ENCODE peak calls at places on chromosomes 4 and X, in four cellular contexts. W is IMR-90, S is endothelial cell of umbilical vein, Q is K562. D is an unnamed sample.

GRCh38 chr4:75547647-75548387 is 8.0 kb upstream of the ODAPH start:
- DNase-seq in Q (peak), S (no peak), W (peak), D (no peak)

GRCh38 chr4:176583278-176583677 is 209.4 kb downstream of the VEGFC start:
- DNase-seq in Q (no peak), S (no peak), W (no peak), D (no peak)

GRCh38 chrX:21837056-21837455 is 2.4 kb upstream of the MBTPS2 start:
- DNase-seq in W (no peak), Q (no peak), S (no peak), D (no peak)

GRCh38 chr4:61517144-61517543 is 317.0 kb downstream of the ADGRL3 start:
- DNase-seq in W (no peak), S (no peak), Q (no peak), D (no peak)

GRCh38 chr4:119540249-119540648 is 88.4 kb downstream of the PDE5A start:
- DNase-seq in W (peak), S (no peak), Q (no peak), D (no peak)

GRCh38 chr4:119490335-119490734 is 138.3 kb downstream of the PDE5A start:
- DNase-seq in Q (no peak), W (peak), S (peak), D (no peak)

GRCh38 chrX:56728321-56728720 is 722 bp upstream of the NBDY start:
- DNase-seq in W (no peak), S (no peak), Q (no peak), D (no peak)

GRCh38 chr4:99324978-99325377 is 3.8 kb upstream of the ADH1B start:
- DNase-seq in W (peak), S (no peak), Q (no peak), D (no peak)

GRCh38 chr4:76764251-76764650 is 133.7 kb downstream of the SOWAHB start:
- DNase-seq in Q (no peak), W (peak), S (peak), D (no peak)

GRCh38 chr4:48178931-48179330 is 44.9 kb upstream of the TXK start:
- DNase-seq in Q (no peak), S (no peak), W (no peak), D (no peak)

GRCh38 chr4:186144180-186144579 is 39.7 kb downstream of the FAM149A start:
- DNase-seq in S (peak), Q (no peak), W (peak), D (no peak)

GRCh38 chr4:14157262-14157661 is 529.7 kb upstream of the BOD1L1 start:
- DNase-seq in S (no peak), W (no peak), Q (no peak), D (no peak)

GRCh38 chrX:47831788-47832187 is 4.9 kb upstream of the ZNF81 start:
- DNase-seq in S (peak), W (peak), Q (peak), D (no peak)

GRCh38 chrX:106955004-106955772 is 35.0 kb downstream of the CLDN2 start:
- DNase-seq in Q (no peak), S (no peak), W (peak), D (no peak)

GRCh38 chr4:174579421-174579820 is 57.1 kb upstream of the HPGD start:
- DNase-seq in S (no peak), Q (no peak), W (no peak), D (no peak)

GRCh38 chr4:186699298-186699697 is 24.4 kb downstream of the FAT1 start:
- DNase-seq in S (no peak), W (peak), Q (no peak), D (no peak)

GRCh38 chr4:77465271-77465670 is 140.3 kb upstream of the CXCL13 start:
- DNase-seq in W (no peak), Q (no peak), S (no peak), D (no peak)

GRCh38 chrX:118116308-118117068 is at the start of gene KLHL13:
- DNase-seq in S (peak), Q (peak), W (peak), D (no peak)

GRCh38 chr4:42271096-42271495 is 118.6 kb upstream of the BEND4 start:
- DNase-seq in S (no peak), Q (no peak), W (no peak), D (no peak)

GRCh38 chr4:82678046-82678445 is 116.3 kb upstream of the TMEM150C start:
- DNase-seq in Q (no peak), S (no peak), W (peak), D (no peak)

GRCh38 chr4:153205757-153206156 is 1.5 kb downstream of the TRIM2 start:
- DNase-seq in S (no peak), W (no peak), Q (peak), D (no peak)

GRCh38 chr4:58111818-58112217 is 1001.6 kb upstream of the IGFBP7 start:
- DNase-seq in S (no peak), W (no peak), Q (no peak), D (no peak)

GRCh38 chr4:181870326-181870725 is 372.9 kb upstream of the TENM3 start:
- DNase-seq in Q (no peak), S (no peak), W (peak), D (no peak)

GRCh38 chrX:19876962-19877361 is 10.4 kb downstream of the SH3KBP1 start:
- DNase-seq in W (no peak), Q (no peak), S (no peak), D (no peak)

GRCh38 chrX:20435913-20436312 is 169.2 kb upstream of the RPS6KA3 start:
- DNase-seq in Q (no peak), S (no peak), W (no peak), D (no peak)

GRCh38 chr4:3716876-3717235 is 49.3 kb upstream of the ADRA2C start:
- DNase-seq in W (no peak), Q (no peak), S (no peak), D (no peak)

GRCh38 chrX:129934952-129935351 is 29.0 kb downstream of the UTP14A start:
- DNase-seq in W (no peak), S (no peak), Q (no peak), D (no peak)

GRCh38 chrX:133685806-133686205 is 270.5 kb upstream of the GPC4 start:
- DNase-seq in Q (no peak), W (no peak), S (no peak), D (no peak)

GRCh38 chr4:186727977-186728519 is 4.4 kb upstream of the FAT1 start:
- DNase-seq in W (no peak), Q (peak), S (no peak), D (no peak)

GRCh38 chrX:43958529-43958928 is 14.7 kb downstream of the NDP start:
- DNase-seq in W (peak), S (peak), Q (peak), D (peak)

GRCh38 chr4:18020145-18020670 is 1.3 kb downstream of the LCORL start:
- DNase-seq in S (peak), W (peak), Q (peak), D (no peak)

GRCh38 chr4:160514126-160514525 is 1411.2 kb downstream of the RAPGEF2 start:
- DNase-seq in Q (no peak), S (no peak), W (no peak), D (no peak)

GRCh38 chr4:55625835-55626234 is 10.3 kb downstream of the NMU start:
- DNase-seq in W (no peak), S (no peak), Q (no peak), D (no peak)
- TF ChIP-seq FOS in W (no peak), S (no peak), Q (no peak), D (no peak)

GRCh38 chr4:148015058-148015457 is 283.2 kb downstream of the ARHGAP10 start:
- DNase-seq in Q (no peak), S (peak), W (no peak), D (no peak)
- TF ChIP-seq FOS in Q (no peak), S (no peak), W (no peak), D (no peak)

GRCh38 chr4:145280541-145280940 is 100.2 kb upstream of the OTUD4 start:
- DNase-seq in Q (no peak), S (no peak), W (no peak), D (no peak)

GRCh38 chr4:145281946-145282345 is 101.6 kb upstream of the OTUD4 start:
- DNase-seq in S (no peak), Q (no peak), W (no peak), D (no peak)

GRCh38 chr4:145278341-145279121 is 98.1 kb upstream of the OTUD4 start:
- DNase-seq in S (peak), Q (peak), W (peak), D (no peak)

GRCh38 chr4:145281224-145281623 is 100.8 kb upstream of the OTUD4 start:
- DNase-seq in S (no peak), W (no peak), Q (no peak), D (no peak)

GRCh38 chr4:145279122-145279960 is 99.0 kb upstream of the OTUD4 start:
- DNase-seq in Q (peak), S (peak), W (peak), D (no peak)
- TF ChIP-seq FOS in Q (no peak), S (peak), W (peak), D (no peak)

GRCh38 chr4:132071815-132072214 is 1077.3 kb upstream of the PCDH10 start:
- DNase-seq in Q (no peak), S (peak), W (peak), D (no peak)
- TF ChIP-seq FOS in Q (no peak), S (peak), W (peak), D (no peak)

GRCh38 chr4:11631416-11631815 is 202.7 kb upstream of the HS3ST1 start:
- DNase-seq in S (no peak), Q (no peak), W (peak), D (no peak)
- TF ChIP-seq FOS in S (no peak), Q (no peak), W (no peak), D (no peak)

DNA sequence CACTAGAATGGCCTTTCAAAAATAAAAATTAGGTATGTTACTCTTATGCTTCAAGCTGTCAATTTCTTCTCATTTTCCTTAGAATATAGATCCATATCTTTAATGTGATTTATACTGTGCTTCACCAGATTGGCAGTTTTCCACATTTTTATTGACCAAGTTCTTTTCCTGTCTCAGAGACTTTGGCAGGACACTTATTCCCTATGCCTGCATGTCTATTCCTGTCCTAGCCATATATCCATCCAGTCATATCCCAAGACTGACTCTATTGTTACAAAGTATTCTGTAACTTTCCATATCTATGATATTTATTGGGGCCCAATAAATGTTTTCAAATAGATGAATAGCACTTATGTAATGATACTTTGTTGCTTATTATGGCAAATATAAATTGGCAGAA is 450.7 kb downstream of the GASK1B start:
- DNase-seq in Q (no peak), W (no peak), S (peak), D (no peak)
- TF ChIP-seq FOS in Q (no peak), W (no peak), S (no peak), D (no peak)

DNA sequence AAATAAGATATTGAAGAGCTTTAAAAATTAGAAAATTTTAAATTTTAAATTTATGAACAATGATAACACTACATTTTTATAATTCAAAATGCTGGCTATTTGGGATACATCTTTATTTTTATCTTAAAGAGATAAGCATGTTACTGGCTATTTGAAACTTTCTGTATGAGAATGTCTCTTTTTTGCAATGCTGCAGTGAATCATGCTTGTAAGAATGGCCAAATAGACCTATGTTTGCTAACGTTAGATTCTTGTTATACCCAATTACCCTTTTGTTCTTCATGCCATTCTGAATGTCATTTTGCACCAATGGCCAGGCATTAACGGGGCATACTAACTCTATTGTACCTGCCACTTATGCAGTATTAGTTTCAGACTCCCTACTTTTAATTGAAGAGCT is 49.5 kb downstream of the SLIT2 start:
- DNase-seq in S (no peak), Q (no peak), W (no peak), D (no peak)
- TF ChIP-seq FOS in S (no peak), Q (no peak), W (no peak), D (no peak)

D was measured in GM12878.